ENCODE peak calls at places on chromosomes 3 and 15, in five cellular contexts. U is fibroblast of lung, S is OCI-LY7, P is pancreas, K is psoas muscle. I is an unnamed sample. For H3K9me3 and H3K4me1, the result is how much of the 10 kb centered on the place peaks cover.

GRCh38 chr15:36941798-36942197 is 158.6 kb downstream of the MEIS2 start:
- DNase-seq in U (no peak), S (no peak), P (no peak), K (no peak), I (no peak)

GRCh38 chr15:45179221-45179985 is 8.4 kb downstream of the SHF start:
- DNase-seq in U (no peak), S (peak), P (peak), K (no peak), I (no peak)

GRCh38 chr3:123773681-123774431 is 110.3 kb downstream of the MYLK start:
- DNase-seq in U (peak), S (no peak), P (no peak), K (no peak), I (peak)

GRCh38 chr3:156409694-156410093 is 145.2 kb downstream of the SSR3 start:
- DNase-seq in U (peak), S (no peak), P (no peak), K (no peak), I (no peak)

GRCh38 chr3:131349946-131350347 is 31.6 kb upstream of the NUDT16 start:
- DNase-seq in U (peak), S (no peak), P (no peak), K (no peak), I (no peak)

GRCh38 chr15:32919749-32920414 is 202.1 kb downstream of the GREM1 start:
- DNase-seq in U (peak), S (peak), P (no peak), K (no peak), I (no peak)

GRCh38 chr15:91407237-91407889 is 307.3 kb downstream of the SV2B start:
- DNase-seq in U (peak), S (no peak), P (no peak), K (no peak), I (no peak)

GRCh38 chr15:49313650-49314049 is 109.4 kb upstream of the FGF7 start:
- DNase-seq in U (peak), S (no peak), P (no peak), K (no peak), I (no peak)

GRCh38 chr3:134446800-134447199 is 39.0 kb downstream of the ANAPC13 start:
- DNase-seq in U (peak), S (no peak), P (no peak), K (no peak), I (no peak)
- H3K27ac ChIP-seq in U (no peak), S (no peak), P (no peak), K (no peak), I (peak)

DNA sequence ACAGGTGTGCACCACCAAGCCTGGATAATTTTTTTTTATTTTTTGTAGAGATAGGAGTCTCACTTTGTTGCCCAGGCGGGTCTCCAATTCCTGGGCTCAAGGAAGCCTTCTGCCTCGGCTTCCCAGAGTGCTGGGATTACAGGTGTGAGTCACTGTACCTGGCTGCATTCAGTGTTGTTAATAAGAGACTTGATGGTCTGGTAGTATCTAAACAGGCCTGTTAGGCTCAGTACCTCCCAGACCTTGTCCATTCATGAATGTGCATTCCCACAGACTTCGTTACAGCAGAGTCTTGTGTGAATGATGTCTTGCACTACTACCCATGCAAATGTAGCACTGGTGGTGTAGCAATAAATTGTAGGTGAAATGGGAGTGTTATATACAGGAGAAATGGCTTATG is 17.7 kb downstream of the CMTM8 start:
- DNase-seq in U (no peak), S (no peak), P (no peak), K (no peak), I (no peak)
- H3K9me3 ChIP-seq in U (under half), S (under half), P (under half), K (under half), I (under half)

GRCh38 chr15:88622605-88622975 is 1.4 kb downstream of the AEN start:
- DNase-seq in U (no peak), S (no peak), P (no peak), K (no peak), I (no peak)

GRCh38 chr15:88624156-88624970 is 3.2 kb downstream of the AEN start:
- DNase-seq in U (peak), S (peak), P (no peak), K (no peak), I (no peak)

GRCh38 chr15:88623061-88623460 is 1.9 kb downstream of the AEN start:
- DNase-seq in U (peak), S (no peak), P (no peak), K (no peak), I (no peak)

GRCh38 chr15:88624971-88625290 is 3.8 kb downstream of the AEN start:
- DNase-seq in U (no peak), S (no peak), P (no peak), K (no peak), I (no peak)

GRCh38 chr15:88623632-88624031 is 2.5 kb downstream of the AEN start:
- DNase-seq in U (no peak), S (no peak), P (no peak), K (no peak), I (no peak)
- H3K4me1 ChIP-seq in U (under half), S (half or more), P (under half), K (under half), I (under half)

GRCh38 chr3:189838291-189838690 is 207.1 kb downstream of the TP63 start:
- DNase-seq in U (no peak), S (peak), P (no peak), K (no peak), I (no peak)
- H3K27ac ChIP-seq in U (no peak), S (no peak), P (no peak), K (peak), I (no peak)

GRCh38 chr15:87841426-87841998 is 415.0 kb downstream of the NTRK3 start:
- DNase-seq in U (no peak), S (no peak), P (peak), K (no peak), I (no peak)

GRCh38 chr15:87848012-87848411 is 408.5 kb downstream of the NTRK3 start:
- DNase-seq in U (no peak), S (no peak), P (no peak), K (no peak), I (no peak)

GRCh38 chr15:87846746-87847145 is 409.8 kb downstream of the NTRK3 start:
- DNase-seq in U (peak), S (no peak), P (no peak), K (no peak), I (no peak)

GRCh38 chr15:87844031-87844430 is 412.5 kb downstream of the NTRK3 start:
- DNase-seq in U (peak), S (no peak), P (no peak), K (no peak), I (no peak)

DNA sequence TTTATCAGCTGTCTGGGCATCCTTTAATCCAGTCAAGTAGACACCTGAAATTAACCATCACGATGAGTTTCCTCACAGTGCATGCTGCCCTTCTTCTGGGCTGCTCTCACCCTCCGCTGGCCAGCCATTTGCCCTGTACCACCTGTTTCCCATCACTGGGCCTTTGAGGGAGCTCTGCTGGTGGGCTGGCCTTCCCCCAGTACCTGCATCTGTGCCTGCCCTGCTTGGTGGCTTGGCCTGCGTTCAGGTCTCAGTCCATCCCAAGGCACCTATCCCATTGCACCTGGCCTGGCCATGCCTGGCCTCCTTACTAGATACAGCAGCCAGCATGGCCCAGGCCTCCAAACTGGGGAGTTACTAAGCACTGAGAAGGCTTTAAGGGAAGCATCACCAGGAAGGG is 413.2 kb downstream of the NTRK3 start:
- DNase-seq in U (no peak), S (no peak), P (no peak), K (no peak), I (no peak)
- H3K9me3 ChIP-seq in U (under half), S (under half), P (under half), K (under half), I (under half)

GRCh38 chr3:143220745-143221144 is 101.2 kb downstream of the CHST2 start:
- DNase-seq in U (no peak), S (peak), P (no peak), K (no peak), I (no peak)

GRCh38 chr3:143217283-143217682 is 97.7 kb downstream of the CHST2 start:
- DNase-seq in U (no peak), S (no peak), P (no peak), K (no peak), I (no peak)

GRCh38 chr3:143216709-143217182 is 97.2 kb downstream of the CHST2 start:
- DNase-seq in U (no peak), S (peak), P (no peak), K (no peak), I (no peak)

GRCh38 chr3:143221446-143221845 is 101.9 kb downstream of the CHST2 start:
- DNase-seq in U (no peak), S (no peak), P (no peak), K (no peak), I (no peak)

DNA sequence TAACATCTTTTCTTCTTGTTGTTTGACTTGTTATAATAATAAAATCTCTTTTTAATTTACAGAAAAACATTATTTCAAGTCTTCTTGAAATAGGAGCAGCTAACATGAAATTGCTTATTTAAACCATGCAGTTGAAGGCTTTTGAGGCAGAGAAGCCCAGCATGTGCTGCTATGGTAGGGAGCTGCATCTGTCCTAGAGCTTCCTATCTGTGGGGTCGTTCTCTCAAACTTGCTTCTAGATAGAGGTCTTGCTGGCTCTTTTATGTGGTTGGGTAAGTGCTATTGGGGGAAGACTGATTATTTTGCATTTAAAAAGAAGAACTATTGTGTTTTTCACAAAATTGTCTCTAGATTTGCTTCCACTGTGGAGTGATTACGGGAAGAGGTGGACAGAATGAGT is 98.6 kb downstream of the CHST2 start:
- DNase-seq in U (no peak), S (peak), P (no peak), K (no peak), I (no peak)
- H3K4me1 ChIP-seq in U (under half), S (half or more), P (under half), K (under half), I (under half)

DNA sequence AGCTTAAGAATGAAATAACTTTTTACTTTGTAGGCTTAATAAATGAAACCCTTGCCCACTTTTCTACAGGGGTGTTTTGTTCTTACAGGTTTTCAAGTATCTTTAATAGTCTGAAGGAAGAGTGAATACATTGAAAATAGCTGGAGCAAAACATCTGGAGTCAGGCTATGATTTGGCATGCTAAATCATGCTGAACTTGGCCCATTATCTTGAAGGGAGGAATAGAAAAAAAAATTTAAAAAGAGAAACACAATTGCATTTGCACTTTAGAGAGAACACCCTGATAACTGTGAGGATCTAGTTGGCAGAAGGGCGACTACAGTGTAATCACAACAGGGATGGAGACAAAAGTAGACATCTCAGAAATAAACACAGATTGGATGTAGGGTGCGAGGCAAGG is 1.8 kb upstream of the IQGAP1 start:
- DNase-seq in U (no peak), S (no peak), P (no peak), K (no peak), I (no peak)
- H3K27ac ChIP-seq in U (no peak), S (no peak), P (no peak), K (no peak), I (peak)

GRCh38 chr15:20340931-20341661 is 200.5 kb downstream of the GOLGA6L6 start:
- DNase-seq in U (no peak), S (no peak), P (peak), K (peak), I (peak)
- H3K9me3 ChIP-seq in U (under half), S (under half), P (under half), K (under half), I (under half)